ENCODE peak calls at places on chromosomes 13 and 19, in six cellular contexts. One of them, this sample, is unnamed.

GRCh38 chr19:48868196-48868886 is at the start of gene PLEKHA4:
- DNase-seq in KG1: no peak
- DNase-seq in posterior cingulate gyrus: no peak
- DNase-seq in chondrocyte: no peak
- DNase-seq in aorta: peak
- DNase-seq in stimulated activated naive CD8-positive, alpha-beta T cell treated with anti-CD3 and anti-CD28 coated beads, Interleukin-15, amount 100 ng/mL, for 72 hours: no peak
- DNase-seq in this sample: peak

GRCh38 chr19:6866646-6867255 is 20.6 kb upstream of the ADGRE1 start:
- DNase-seq in aorta: no peak
- DNase-seq in chondrocyte: no peak
- DNase-seq in KG1: no peak
- DNase-seq in posterior cingulate gyrus: no peak
- DNase-seq in stimulated activated naive CD8-positive, alpha-beta T cell treated with anti-CD3 and anti-CD28 coated beads, Interleukin-15, amount 100 ng/mL, for 72 hours: no peak
- DNase-seq in this sample: no peak

GRCh38 chr13:104043184-104043583 is 977.0 kb upstream of the SLC10A2 start:
- DNase-seq in KG1: no peak
- DNase-seq in stimulated activated naive CD8-positive, alpha-beta T cell treated with anti-CD3 and anti-CD28 coated beads, Interleukin-15, amount 100 ng/mL, for 72 hours: no peak
- DNase-seq in posterior cingulate gyrus: no peak
- DNase-seq in chondrocyte: no peak
- DNase-seq in aorta: no peak
- DNase-seq in this sample: no peak

GRCh38 chr19:39434123-39435076 is 1.3 kb downstream of the RPS16 start:
- DNase-seq in posterior cingulate gyrus: no peak
- DNase-seq in stimulated activated naive CD8-positive, alpha-beta T cell treated with anti-CD3 and anti-CD28 coated beads, Interleukin-15, amount 100 ng/mL, for 72 hours: no peak
- DNase-seq in KG1: no peak
- DNase-seq in aorta: no peak
- DNase-seq in chondrocyte: no peak
- DNase-seq in this sample: no peak

GRCh38 chr13:49346460-49346859 is 97.4 kb downstream of the CAB39L start:
- DNase-seq in KG1: no peak
- DNase-seq in stimulated activated naive CD8-positive, alpha-beta T cell treated with anti-CD3 and anti-CD28 coated beads, Interleukin-15, amount 100 ng/mL, for 72 hours: no peak
- DNase-seq in aorta: no peak
- DNase-seq in posterior cingulate gyrus: no peak
- DNase-seq in chondrocyte: no peak
- DNase-seq in this sample: no peak

GRCh38 chr19:10566658-10567410 is 1.0 kb upstream of the KRI1 start:
- DNase-seq in aorta: peak
- DNase-seq in KG1: peak
- DNase-seq in chondrocyte: no peak
- DNase-seq in posterior cingulate gyrus: no peak
- DNase-seq in stimulated activated naive CD8-positive, alpha-beta T cell treated with anti-CD3 and anti-CD28 coated beads, Interleukin-15, amount 100 ng/mL, for 72 hours: peak
- DNase-seq in this sample: no peak

GRCh38 chr13:99434258-99434788 is 66.9 kb upstream of the TM9SF2 start:
- DNase-seq in chondrocyte: no peak
- DNase-seq in aorta: peak
- DNase-seq in stimulated activated naive CD8-positive, alpha-beta T cell treated with anti-CD3 and anti-CD28 coated beads, Interleukin-15, amount 100 ng/mL, for 72 hours: peak
- DNase-seq in KG1: no peak
- DNase-seq in posterior cingulate gyrus: no peak
- DNase-seq in this sample: no peak

GRCh38 chr13:113117956-113118327 is 4.7 kb upstream of the F10 start:
- DNase-seq in stimulated activated naive CD8-positive, alpha-beta T cell treated with anti-CD3 and anti-CD28 coated beads, Interleukin-15, amount 100 ng/mL, for 72 hours: no peak
- DNase-seq in chondrocyte: no peak
- DNase-seq in KG1: no peak
- DNase-seq in posterior cingulate gyrus: no peak
- DNase-seq in aorta: no peak
- DNase-seq in this sample: no peak

GRCh38 chr19:15992014-15992413 is 43.2 kb downstream of the OR10H4 start:
- DNase-seq in aorta: no peak
- DNase-seq in posterior cingulate gyrus: no peak
- DNase-seq in stimulated activated naive CD8-positive, alpha-beta T cell treated with anti-CD3 and anti-CD28 coated beads, Interleukin-15, amount 100 ng/mL, for 72 hours: no peak
- DNase-seq in chondrocyte: no peak
- DNase-seq in KG1: no peak
- DNase-seq in this sample: no peak

GRCh38 chr19:33727331-33728028 is 69.2 kb upstream of the KCTD15 start:
- DNase-seq in stimulated activated naive CD8-positive, alpha-beta T cell treated with anti-CD3 and anti-CD28 coated beads, Interleukin-15, amount 100 ng/mL, for 72 hours: no peak
- DNase-seq in aorta: no peak
- DNase-seq in KG1: no peak
- DNase-seq in posterior cingulate gyrus: no peak
- DNase-seq in chondrocyte: no peak
- DNase-seq in this sample: no peak

GRCh38 chr19:42053037-42053935 is 16.7 kb downstream of the GRIK5 start:
- DNase-seq in stimulated activated naive CD8-positive, alpha-beta T cell treated with anti-CD3 and anti-CD28 coated beads, Interleukin-15, amount 100 ng/mL, for 72 hours: no peak
- DNase-seq in aorta: no peak
- DNase-seq in posterior cingulate gyrus: no peak
- DNase-seq in chondrocyte: no peak
- DNase-seq in KG1: no peak
- DNase-seq in this sample: no peak

GRCh38 chr13:25186187-25186586 is 14.1 kb upstream of the AMER2 start:
- DNase-seq in stimulated activated naive CD8-positive, alpha-beta T cell treated with anti-CD3 and anti-CD28 coated beads, Interleukin-15, amount 100 ng/mL, for 72 hours: no peak
- DNase-seq in KG1: no peak
- DNase-seq in chondrocyte: no peak
- DNase-seq in aorta: no peak
- DNase-seq in posterior cingulate gyrus: no peak
- DNase-seq in this sample: no peak

GRCh38 chr19:58196911-58197616 is 14.2 kb downstream of the ZNF274 start:
- DNase-seq in chondrocyte: no peak
- DNase-seq in stimulated activated naive CD8-positive, alpha-beta T cell treated with anti-CD3 and anti-CD28 coated beads, Interleukin-15, amount 100 ng/mL, for 72 hours: no peak
- DNase-seq in aorta: no peak
- DNase-seq in KG1: peak
- DNase-seq in posterior cingulate gyrus: no peak
- DNase-seq in this sample: no peak

GRCh38 chr13:27481766-27482165 is 31.4 kb upstream of the MTIF3 start:
- DNase-seq in chondrocyte: no peak
- DNase-seq in aorta: peak
- DNase-seq in stimulated activated naive CD8-positive, alpha-beta T cell treated with anti-CD3 and anti-CD28 coated beads, Interleukin-15, amount 100 ng/mL, for 72 hours: peak
- DNase-seq in posterior cingulate gyrus: no peak
- DNase-seq in KG1: no peak
- DNase-seq in this sample: peak

GRCh38 chr19:53991224-53992113 is at the start of gene CACNG6:
- DNase-seq in stimulated activated naive CD8-positive, alpha-beta T cell treated with anti-CD3 and anti-CD28 coated beads, Interleukin-15, amount 100 ng/mL, for 72 hours: no peak
- DNase-seq in posterior cingulate gyrus: no peak
- DNase-seq in aorta: no peak
- DNase-seq in chondrocyte: no peak
- DNase-seq in KG1: no peak
- DNase-seq in this sample: peak

This sample was measured in neural progenitor cell.